ENCODE peak calls at places on chromosomes 16 and 17, in four cellular contexts. T, H, O and X are unnamed samples.
A peak's percentile ranks its signal among the peaks of the same experiment; 100 is the strongest.

GRCh38 chr17:61411114-61411943 is 11.7 kb downstream of the TBX2 start:
- DNase-seq in H (no peak), T (peak; percentile 88), O (peak; percentile 89), X (peak; percentile 65)

GRCh38 chr16:85329999-85330693 is 217.9 kb upstream of the CIBAR2 start:
- DNase-seq in H (no peak), T (peak; percentile 52), O (peak; percentile 35), X (no peak)

GRCh38 chr17:66451188-66452149 is 149.1 kb downstream of the PRKCA start:
- DNase-seq in H (no peak), T (peak; percentile 80), O (peak; percentile 38), X (peak; percentile 18)

GRCh38 chr16:569445-570254 is at the start of gene PIGQ:
- DNase-seq in H (peak; percentile 37), T (peak; percentile 99), O (peak; percentile 81), X (peak; percentile 93)

GRCh38 chr16:50974438-50975036 is 176.5 kb downstream of the SALL1 start:
- DNase-seq in H (no peak), T (no peak), O (no peak), X (no peak)

GRCh38 chr17:35051579-35052239 is 11.8 kb downstream of the RFFL start:
- DNase-seq in T (no peak), O (no peak), H (no peak), X (no peak)

GRCh38 chr17:40319651-40320550 is 10.9 kb downstream of the RARA start:
- DNase-seq in O (no peak), H (peak; percentile 22), T (peak; percentile 45), X (no peak)

GRCh38 chr16:28292731-28293588 is 635 bp downstream of the SBK1 start:
- DNase-seq in H (no peak), O (peak; percentile 95), T (peak; percentile 95), X (no peak)

GRCh38 chr17:55264640-55265298 is at the start of gene HLF:
- DNase-seq in T (peak; percentile 94), H (peak; percentile 68), O (peak; percentile 93), X (peak; percentile 76)

GRCh38 chr17:7697828-7698588 is 7.0 kb upstream of the EFNB3 start:
- DNase-seq in T (no peak), H (no peak), O (no peak), X (no peak)

GRCh38 chr17:2076461-2076984 is 21.6 kb downstream of the HIC1 start:
- DNase-seq in H (no peak), O (peak; percentile 85), T (no peak), X (no peak)

GRCh38 chr16:8986111-8986510 is 22.4 kb upstream of the USP7 start:
- DNase-seq in T (no peak), H (no peak), O (no peak), X (no peak)

GRCh38 chr17:4721203-4722135 is 9.8 kb upstream of the MED11 start:
- DNase-seq in O (no peak), T (no peak), H (no peak), X (no peak)

GRCh38 chr16:56869513-56870270 is 4.7 kb downstream of the SLC12A3 start:
- DNase-seq in T (peak; percentile 87), O (no peak), H (no peak), X (peak; percentile 85)

GRCh38 chr17:30238387-30239088 is 3.0 kb upstream of the SLC6A4 start:
- DNase-seq in O (peak; percentile 67), H (no peak), T (peak; percentile 74), X (no peak)

GRCh38 chr17:68417317-68417716 is 40.0 kb downstream of the WIPI1 start:
- DNase-seq in O (no peak), T (no peak), H (no peak), X (no peak)

GRCh38 chr16:85750827-85751641 is at the start of gene C16orf74:
- DNase-seq in O (peak; percentile 66), T (peak; percentile 95), H (peak; percentile 5), X (peak; percentile 95)

GRCh38 chr17:36203335-36203734 is 6.8 kb upstream of the CCL3L1 start:
- DNase-seq in O (no peak), T (no peak), H (no peak), X (no peak)

GRCh38 chr17:43540821-43541674 is 5.1 kb downstream of the ETV4 start:
- DNase-seq in O (peak; percentile 58), T (peak; percentile 80), H (no peak), X (no peak)

GRCh38 chr17:80970762-80971703 is 20.6 kb upstream of the CHMP6 start:
- DNase-seq in H (no peak), O (peak; percentile 57), T (peak; percentile 75), X (no peak)

GRCh38 chr17:79981661-79982101 is 54.0 kb downstream of the TBC1D16 start:
- DNase-seq in O (no peak), T (peak; percentile 34), H (no peak), X (no peak)

GRCh38 chr17:50272246-50272645 is 2.0 kb upstream of the TMEM92 start:
- DNase-seq in H (no peak), T (peak; percentile 61), O (no peak), X (no peak)

GRCh38 chr17:29710891-29711418 is 88.2 kb upstream of the CORO6 start:
- DNase-seq in H (no peak), T (no peak), O (peak; percentile 59), X (no peak)

GRCh38 chr17:42291136-42291535 is 2.8 kb downstream of the STAT5A start:
- DNase-seq in H (no peak), T (no peak), O (no peak), X (no peak)

GRCh38 chr17:11996722-11997146 is 541 bp downstream of the ZNF18 start:
- DNase-seq in H (peak; percentile 73), T (no peak), O (peak; percentile 76), X (no peak)

GRCh38 chr17:50708050-50709000 is 611 bp upstream of the ANKRD40 start:
- DNase-seq in H (no peak), O (no peak), T (no peak), X (no peak)

GRCh38 chr16:86502856-86503748 is 7.2 kb upstream of the FOXF1 start:
- DNase-seq in O (no peak), T (no peak), H (no peak), X (no peak)

GRCh38 chr16:77636615-77637014 is 85.7 kb upstream of the NUDT7 start:
- DNase-seq in T (no peak), O (no peak), H (no peak), X (no peak)

GRCh38 chr17:63382826-63383225 is 63.3 kb downstream of the CYB561 start:
- DNase-seq in T (no peak), H (no peak), O (no peak), X (no peak)

GRCh38 chr17:44197980-44198720 is 1.5 kb downstream of the ATXN7L3 start:
- DNase-seq in O (peak; percentile 57), T (peak; percentile 72), H (no peak), X (no peak)

GRCh38 chr17:9217151-9218067 is 196.1 kb downstream of the NTN1 start:
- DNase-seq in T (no peak), O (no peak), H (no peak), X (no peak)

GRCh38 chr17:59332890-59333377 is 1.5 kb downstream of the YPEL2 start:
- DNase-seq in O (no peak), H (peak; percentile 30), T (no peak), X (no peak)

GRCh38 chr17:55783684-55784245 is 32.9 kb downstream of the PCTP start:
- DNase-seq in H (no peak), T (no peak), O (no peak), X (no peak)

GRCh38 chr17:45376171-45376564 is 56.5 kb downstream of the ARHGAP27 start:
- DNase-seq in O (no peak), H (no peak), T (peak; percentile 69), X (no peak)

GRCh38 chr16:69885722-69886121 is 65.4 kb upstream of the CLEC18A start:
- DNase-seq in T (no peak), H (no peak), O (no peak), X (no peak)